ENCODE peak calls at places on chromosomes 1 and 21, in eight cellular contexts. H is esophagus squamous epithelium, T is psoas muscle, W is thoracic aorta, F is pancreas, D is K562, P is neural progenitor cell, X is ovary. S is an unnamed sample. For H3K27me3 and H3K4me1, the result is how much of the 10 kb centered on the place peaks cover.

GRCh38 chr1:58047265-58047858 is 499.2 kb downstream of the OMA1 start:
- DNase-seq in H (no peak), T (no peak), W (no peak), F (peak), D (peak), P (peak), X (no peak), S (peak)

GRCh38 chr1:208207388-208208131 is 36.6 kb downstream of the PLXNA2 start:
- DNase-seq in H (no peak), T (no peak), W (peak), F (peak), D (no peak), P (no peak), X (no peak), S (no peak)

GRCh38 chr21:45511007-45511406 is 31.2 kb downstream of the SLC19A1 start:
- DNase-seq in H (no peak), T (peak), W (no peak), F (no peak), D (no peak), P (no peak), X (peak), S (peak)

GRCh38 chr21:45977396-45977795 is 4.2 kb upstream of the COL6A1 start:
- DNase-seq in H (no peak), T (peak), W (no peak), F (peak), D (no peak), P (no peak), X (peak), S (no peak)

GRCh38 chr1:202599669-202600431 is 110.4 kb downstream of the SYT2 start:
- DNase-seq in H (no peak), T (peak), W (no peak), F (peak), D (peak), P (peak), X (peak), S (peak)

GRCh38 chr1:88985033-88985432 is 7.4 kb downstream of the KYAT3 start:
- DNase-seq in H (no peak), T (no peak), W (no peak), F (peak), D (no peak), P (no peak), X (peak), S (peak)

GRCh38 chr1:98702976-98703375 is 41.5 kb downstream of the SNX7 start:
- DNase-seq in H (no peak), T (no peak), W (no peak), F (no peak), D (no peak), P (no peak), X (no peak), S (no peak)

GRCh38 chr1:36464605-36465393 is 615 bp upstream of the MRPS15 start:
- DNase-seq in H (no peak), T (no peak), W (no peak), F (no peak), D (no peak), P (no peak), X (no peak), S (no peak)

GRCh38 chr1:169368406-169368769 is 393 bp downstream of the BLZF1 start:
- DNase-seq in H (no peak), T (no peak), W (no peak), F (peak), D (peak), P (peak), X (no peak), S (no peak)

GRCh38 chr1:26020390-26020789 is 1.2 kb upstream of the EXTL1 start:
- DNase-seq in H (no peak), T (no peak), W (no peak), F (no peak), D (no peak), P (no peak), X (peak), S (no peak)

GRCh38 chr1:154344977-154345837 is 19.9 kb downstream of the ATP8B2 start:
- DNase-seq in H (no peak), T (no peak), W (no peak), F (peak), D (peak), P (peak), X (no peak), S (peak)

GRCh38 chr1:69475021-69475420 is 92.7 kb upstream of the LRRC7 start:
- DNase-seq in H (no peak), T (no peak), W (no peak), F (no peak), D (no peak), P (no peak), X (no peak), S (no peak)

GRCh38 chr1:35298464-35298863 is 30.0 kb downstream of the ZMYM4 start:
- DNase-seq in H (no peak), T (peak), W (no peak), F (peak), D (peak), P (peak), X (peak), S (peak)

GRCh38 chr1:188140958-188141357 is 1312.2 kb downstream of the PLA2G4A start:
- DNase-seq in H (no peak), T (no peak), W (no peak), F (no peak), D (no peak), P (no peak), X (no peak), S (no peak)

GRCh38 chr1:174114106-174114505 is 45.2 kb upstream of the RABGAP1L start:
- DNase-seq in H (no peak), T (no peak), W (no peak), F (no peak), D (no peak), P (no peak), X (no peak), S (no peak)

GRCh38 chr1:245690153-245690552 is 535.4 kb downstream of the KIF26B start:
- DNase-seq in H (no peak), T (no peak), W (no peak), F (no peak), D (no peak), P (no peak), X (no peak), S (no peak)

DNA sequence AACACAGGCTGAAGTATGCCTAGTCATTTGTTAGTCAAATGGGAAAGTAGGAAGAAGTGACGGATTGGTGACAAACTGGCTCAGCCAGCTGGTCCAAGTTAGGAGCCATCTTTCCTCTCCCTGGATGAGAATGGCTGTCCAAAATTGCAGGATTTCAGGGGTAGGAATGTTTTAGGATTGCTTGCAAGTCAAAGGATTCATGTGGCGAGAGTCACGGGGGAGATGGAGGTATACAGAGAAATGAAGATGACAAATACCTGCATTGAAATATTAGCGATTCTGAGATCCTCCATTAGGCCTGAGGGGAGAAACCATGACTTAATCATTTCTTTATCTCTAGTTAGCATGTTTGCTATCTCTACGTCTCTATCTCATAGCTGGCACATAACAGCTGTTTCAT is 41.8 kb upstream of the PIGC start:
- DNase-seq in H (no peak), T (no peak), W (no peak), F (no peak), D (no peak), P (no peak), X (no peak), S (no peak)
- H3K27me3 ChIP-seq in H (under half), T (under half), W (under half), F (under half), D (under half), P (under half), X (under half), S (under half)

GRCh38 chr1:156658496-156658895 is 16.6 kb downstream of the BCAN start:
- DNase-seq in H (no peak), T (no peak), W (no peak), F (no peak), D (no peak), P (no peak), X (no peak), S (no peak)

GRCh38 chr1:156658945-156659574 is 17.1 kb downstream of the BCAN start:
- DNase-seq in H (no peak), T (no peak), W (no peak), F (no peak), D (no peak), P (no peak), X (no peak), S (no peak)

GRCh38 chr1:156657161-156657970 is 15.4 kb downstream of the BCAN start:
- DNase-seq in H (no peak), T (peak), W (peak), F (peak), D (peak), P (peak), X (peak), S (peak)

GRCh38 chr1:156656779-156657160 is 14.9 kb downstream of the BCAN start:
- DNase-seq in H (no peak), T (no peak), W (no peak), F (no peak), D (no peak), P (peak), X (no peak), S (peak)

GRCh38 chr1:156657971-156658319 is 16.0 kb downstream of the BCAN start:
- DNase-seq in H (no peak), T (no peak), W (no peak), F (no peak), D (no peak), P (no peak), X (no peak), S (no peak)
- H3K4me1 ChIP-seq in H (half or more), T (under half), W (half or more), F (under half), D (under half), P (under half), X (under half), S (under half)

GRCh38 chr1:974687-975328 is 7.1 kb downstream of the PERM1 start:
- DNase-seq in H (no peak), T (peak), W (no peak), F (no peak), D (no peak), P (no peak), X (no peak), S (no peak)
- H3K27me3 ChIP-seq in H (under half), T (under half), W (under half), F (under half), D (half or more), P (half or more), X (under half), S (under half)

GRCh38 chr1:19435181-19435580 is 50.2 kb downstream of the CAPZB start:
- DNase-seq in H (no peak), T (no peak), W (no peak), F (no peak), D (no peak), P (no peak), X (peak), S (no peak)

GRCh38 chr1:19430121-19431068 is 54.9 kb downstream of the CAPZB start:
- DNase-seq in H (no peak), T (no peak), W (no peak), F (no peak), D (no peak), P (no peak), X (no peak), S (no peak)

GRCh38 chr1:19435851-19436465 is 49.4 kb downstream of the CAPZB start:
- DNase-seq in H (no peak), T (no peak), W (no peak), F (no peak), D (no peak), P (no peak), X (no peak), S (no peak)

GRCh38 chr1:19432943-19433609 is 52.3 kb downstream of the CAPZB start:
- DNase-seq in H (no peak), T (no peak), W (no peak), F (no peak), D (no peak), P (no peak), X (no peak), S (no peak)

DNA sequence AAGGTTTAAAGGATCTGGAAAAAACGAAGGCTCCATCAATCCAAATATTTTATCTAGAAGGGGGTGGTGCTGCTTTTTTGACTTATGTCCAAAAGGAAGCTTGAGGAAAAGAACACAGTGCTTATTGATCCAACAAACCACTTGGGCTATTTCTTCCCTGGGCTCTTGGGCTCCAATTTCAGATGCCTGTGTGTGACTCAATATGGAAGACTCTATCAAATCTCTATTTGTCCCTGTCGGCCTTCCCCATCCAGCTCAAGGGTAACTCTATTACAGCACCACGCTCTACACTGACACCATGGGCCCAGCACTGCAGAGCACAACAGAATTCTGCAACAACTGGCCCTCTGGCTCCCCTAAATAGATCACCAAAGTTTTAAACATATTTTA is 51.7 kb downstream of the CAPZB start:
- DNase-seq in H (no peak), T (no peak), W (no peak), F (no peak), D (no peak), P (no peak), X (no peak), S (no peak)
- H3K4me1 ChIP-seq in H (half or more), T (half or more), W (half or more), F (under half), D (under half), P (under half), X (half or more), S (under half)

S was measured in BE2C.